ENCODE peak calls at places on chromosomes 3 and 15, in four cellular contexts. One of them, this sample, is unnamed.
A peak's percentile ranks its signal among the peaks of the same experiment; 100 is the strongest.

GRCh38 chr3:66414846-66415245 is 86.0 kb downstream of the LRIG1 start:
- DNase-seq in activated CD8-positive, alpha-beta memory T cell treated with anti-CD3 and anti-CD28 coated beads for 4 hours: no peak
- DNase-seq in A549: no peak
- DNase-seq in activated T-helper 1 cell treated with Interleukin-2 at 50 U/mL for 16 hours: no peak
- DNase-seq in this sample: no peak

GRCh38 chr15:100073982-100074381 is 267.8 kb downstream of the ADAMTS17 start:
- DNase-seq in activated T-helper 1 cell treated with Interleukin-2 at 50 U/mL for 16 hours: no peak
- DNase-seq in A549: no peak
- DNase-seq in activated CD8-positive, alpha-beta memory T cell treated with anti-CD3 and anti-CD28 coated beads for 4 hours: no peak
- DNase-seq in this sample: no peak

GRCh38 chr3:43505351-43505750 is 116.5 kb downstream of the ANO10 start:
- DNase-seq in activated CD8-positive, alpha-beta memory T cell treated with anti-CD3 and anti-CD28 coated beads for 4 hours: no peak
- DNase-seq in A549: no peak
- DNase-seq in activated T-helper 1 cell treated with Interleukin-2 at 50 U/mL for 16 hours: no peak
- DNase-seq in this sample: no peak

GRCh38 chr3:184361932-184362667 is 590 bp downstream of the POLR2H start:
- DNase-seq in activated T-helper 1 cell treated with Interleukin-2 at 50 U/mL for 16 hours: no peak
- DNase-seq in A549: peak; percentile 36
- DNase-seq in activated CD8-positive, alpha-beta memory T cell treated with anti-CD3 and anti-CD28 coated beads for 4 hours: no peak
- DNase-seq in this sample: no peak

GRCh38 chr3:160006282-160007163 is 17.9 kb downstream of the IL12A start:
- DNase-seq in activated T-helper 1 cell treated with Interleukin-2 at 50 U/mL for 16 hours: no peak
- DNase-seq in activated CD8-positive, alpha-beta memory T cell treated with anti-CD3 and anti-CD28 coated beads for 4 hours: no peak
- DNase-seq in A549: peak; percentile 82
- DNase-seq in this sample: no peak

GRCh38 chr15:75307778-75308390 is 25.2 kb downstream of the GOLGA6D start:
- DNase-seq in A549: peak; percentile 92
- DNase-seq in activated CD8-positive, alpha-beta memory T cell treated with anti-CD3 and anti-CD28 coated beads for 4 hours: no peak
- DNase-seq in activated T-helper 1 cell treated with Interleukin-2 at 50 U/mL for 16 hours: no peak
- DNase-seq in this sample: no peak

GRCh38 chr3:23991236-23992050 is 46.4 kb downstream of the NR1D2 start:
- DNase-seq in A549: no peak
- DNase-seq in activated CD8-positive, alpha-beta memory T cell treated with anti-CD3 and anti-CD28 coated beads for 4 hours: no peak
- DNase-seq in activated T-helper 1 cell treated with Interleukin-2 at 50 U/mL for 16 hours: no peak
- DNase-seq in this sample: no peak

GRCh38 chr15:72319985-72320671 is at the start of gene CELF6:
- DNase-seq in activated T-helper 1 cell treated with Interleukin-2 at 50 U/mL for 16 hours: peak; percentile 60
- DNase-seq in activated CD8-positive, alpha-beta memory T cell treated with anti-CD3 and anti-CD28 coated beads for 4 hours: peak; percentile 54
- DNase-seq in A549: peak; percentile 87
- DNase-seq in this sample: peak; percentile 58

GRCh38 chr3:129399895-129400357 is 28.5 kb downstream of the EFCAB12 start:
- DNase-seq in A549: no peak
- DNase-seq in activated T-helper 1 cell treated with Interleukin-2 at 50 U/mL for 16 hours: no peak
- DNase-seq in activated CD8-positive, alpha-beta memory T cell treated with anti-CD3 and anti-CD28 coated beads for 4 hours: no peak
- DNase-seq in this sample: no peak

GRCh38 chr3:50125541-50126286 is 29.4 kb upstream of the SEMA3F start:
- DNase-seq in A549: no peak
- DNase-seq in activated CD8-positive, alpha-beta memory T cell treated with anti-CD3 and anti-CD28 coated beads for 4 hours: no peak
- DNase-seq in activated T-helper 1 cell treated with Interleukin-2 at 50 U/mL for 16 hours: no peak
- DNase-seq in this sample: no peak

GRCh38 chr3:171251842-171252241 is 208.4 kb downstream of the TNIK start:
- DNase-seq in A549: no peak
- DNase-seq in activated CD8-positive, alpha-beta memory T cell treated with anti-CD3 and anti-CD28 coated beads for 4 hours: no peak
- DNase-seq in activated T-helper 1 cell treated with Interleukin-2 at 50 U/mL for 16 hours: no peak
- DNase-seq in this sample: no peak

GRCh38 chr15:90956551-90957104 is 1.9 kb downstream of the RCCD1 start:
- DNase-seq in A549: peak; percentile 97
- DNase-seq in activated T-helper 1 cell treated with Interleukin-2 at 50 U/mL for 16 hours: peak; percentile 52
- DNase-seq in activated CD8-positive, alpha-beta memory T cell treated with anti-CD3 and anti-CD28 coated beads for 4 hours: peak; percentile 37
- DNase-seq in this sample: peak; percentile 45

This sample was measured in CD4-positive, alpha-beta T cell.